ENCODE peak calls at places on chromosome 18, in nine cellular contexts. C is endothelial cell, D is psoas muscle, G is mucosa of gallbladder, M is midbrain, Y is RWPE2, U is frontal cortex, O is A172, Q is NCI-H1092. P is an unnamed sample.

GRCh38 chr18:33870059-33870458 is 292.0 kb downstream of the ASXL3 start:
- DNase-seq in Y (no peak), M (no peak), U (no peak), Q (no peak), C (no peak), D (no peak), G (no peak), O (no peak), P (no peak)

GRCh38 chr18:58965930-58966662 is 101.4 kb downstream of the ZNF532 start:
- DNase-seq in Q (no peak), O (no peak), C (no peak), G (no peak), M (no peak), D (no peak), Y (no peak), U (no peak), P (no peak)

GRCh38 chr18:13435596-13436333 is 217.2 kb downstream of the LDLRAD4 start:
- DNase-seq in Q (no peak), D (peak; percentile 41), M (no peak), G (no peak), O (peak; percentile 94), U (no peak), Y (no peak), C (no peak), P (peak; percentile 74)

GRCh38 chr18:63322908-63323634 is 3.5 kb upstream of the BCL2 start:
- DNase-seq in U (peak; percentile 58), Y (no peak), G (peak; percentile 63), C (peak; percentile 56), Q (peak; percentile 80), M (peak; percentile 80), O (peak; percentile 46), D (no peak), P (peak; percentile 58)

GRCh38 chr18:79197531-79197930 is 128.3 kb downstream of the ATP9B start:
- DNase-seq in Q (peak; percentile 57), M (no peak), Y (no peak), U (no peak), O (no peak), D (no peak), C (no peak), G (no peak), P (no peak)

GRCh38 chr18:74518456-74519315 is 15.6 kb upstream of the CNDP1 start:
- DNase-seq in M (no peak), O (no peak), Y (no peak), Q (no peak), D (no peak), G (no peak), U (no peak), C (no peak), P (no peak)

GRCh38 chr18:57959278-57959677 is 84.7 kb upstream of the NEDD4L start:
- DNase-seq in M (no peak), U (peak; percentile 26), Y (no peak), Q (no peak), O (peak; percentile 17), G (peak; percentile 51), C (peak; percentile 32), D (no peak), P (peak; percentile 65)

GRCh38 chr18:8507361-8507760 is 101.9 kb upstream of the RAB12 start:
- DNase-seq in O (no peak), Y (no peak), D (no peak), C (peak; percentile 27), M (no peak), Q (no peak), U (no peak), G (no peak), P (no peak)

GRCh38 chr18:77072566-77072965 is 60.0 kb downstream of the MBP start:
- DNase-seq in M (no peak), G (no peak), U (no peak), Q (no peak), D (no peak), O (no peak), Y (no peak), C (no peak), P (no peak)

GRCh38 chr18:24031916-24032315 is 17.4 kb downstream of the TTC39C start:
- DNase-seq in C (no peak), Y (no peak), U (no peak), M (no peak), O (no peak), Q (no peak), D (no peak), G (no peak), P (no peak)